ENCODE peak calls at places on chromosomes 2 and 18, in nine cellular contexts. E, Z, J, O, L, K, F, Q and D are unnamed samples.

GRCh38 chr2:2698182-2699116 is 367.4 kb upstream of the MYT1L start:
- DNase-seq in O (peak), K (no peak), J (no peak), Q (no peak), L (peak), E (no peak), F (no peak), Z (no peak), D (no peak)

GRCh38 chr18:35162995-35163394 is 77.8 kb upstream of the ZNF397 start:
- DNase-seq in F (no peak), Z (no peak), E (no peak), O (no peak), K (peak), L (peak), Q (no peak), J (no peak), D (no peak)

GRCh38 chr2:214069254-214069653 is 341.6 kb upstream of the VWC2L start:
- DNase-seq in O (peak), F (no peak), Z (no peak), K (peak), J (peak), L (peak), Q (no peak), E (no peak), D (no peak)

GRCh38 chr2:25145803-25146202 is 22.6 kb downstream of the POMC start:
- DNase-seq in J (no peak), K (no peak), Q (no peak), L (no peak), E (no peak), F (no peak), Z (no peak), O (no peak), D (no peak)

GRCh38 chr18:65568866-65569265 is 181.9 kb upstream of the CDH7 start:
- DNase-seq in F (no peak), Z (no peak), L (no peak), J (no peak), K (no peak), O (peak), E (no peak), Q (no peak), D (no peak)

GRCh38 chr2:206477296-206477695 is 34.0 kb downstream of the ADAM23 start:
- DNase-seq in Q (no peak), E (no peak), L (peak), J (peak), Z (no peak), F (no peak), K (no peak), O (peak), D (no peak)

GRCh38 chr2:72082887-72083286 is 64.8 kb downstream of the CYP26B1 start:
- DNase-seq in O (no peak), K (no peak), L (no peak), Q (no peak), E (no peak), F (no peak), J (no peak), Z (no peak), D (no peak)

GRCh38 chr18:74905245-74905644 is 303.7 kb downstream of the PTGR3 start:
- DNase-seq in J (no peak), Z (no peak), F (no peak), Q (no peak), E (no peak), L (peak), O (no peak), K (no peak), D (no peak)

GRCh38 chr18:74546007-74546406 is 11.7 kb downstream of the CNDP1 start:
- DNase-seq in Z (no peak), F (no peak), J (no peak), K (no peak), E (no peak), O (no peak), Q (no peak), L (no peak), D (no peak)

GRCh38 chr2:197182668-197183067 is 127.9 kb downstream of the ANKRD44 start:
- DNase-seq in F (no peak), L (no peak), K (no peak), O (no peak), J (no peak), E (no peak), Q (no peak), Z (no peak), D (no peak)

GRCh38 chr2:160367887-160368286 is 125.7 kb downstream of the RBMS1 start:
- DNase-seq in F (no peak), E (no peak), Z (no peak), J (no peak), K (peak), Q (no peak), O (no peak), L (peak), D (no peak)

GRCh38 chr18:60978338-60978737 is 354.9 kb upstream of the CDH20 start:
- DNase-seq in F (no peak), J (peak), E (no peak), Z (no peak), O (peak), Q (no peak), K (peak), L (peak), D (no peak)

GRCh38 chr2:151965884-151966283 is 133.0 kb downstream of the CACNB4 start:
- DNase-seq in Q (no peak), K (no peak), F (no peak), L (no peak), O (no peak), Z (no peak), E (no peak), J (no peak), D (no peak)

GRCh38 chr18:78861116-78861515 is 118.5 kb upstream of the SALL3 start:
- DNase-seq in J (no peak), K (no peak), O (no peak), F (no peak), Q (no peak), Z (no peak), L (no peak), E (no peak), D (no peak)

GRCh38 chr2:50385361-50385760 is 646.6 kb downstream of the NRXN1 start:
- DNase-seq in K (no peak), L (no peak), Q (no peak), J (no peak), F (no peak), E (no peak), O (no peak), Z (no peak), D (no peak)

GRCh38 chr2:147439986-147440385 is 404.8 kb upstream of the ACVR2A start:
- DNase-seq in F (no peak), O (no peak), E (no peak), J (no peak), K (no peak), Z (no peak), L (no peak), Q (no peak), D (no peak)

GRCh38 chr2:179031731-179032408 is 18.1 kb downstream of the CCDC141 start:
- DNase-seq in L (peak), J (no peak), F (no peak), Q (no peak), O (no peak), Z (no peak), K (no peak), E (no peak), D (no peak)